ENCODE peak calls at places on chromosomes 4 and X, in five cellular contexts. One of them, this sample, is unnamed.
A peak's percentile ranks its signal among the peaks of the same experiment; 100 is the strongest.

GRCh38 chr4:27844359-27844758 is 983.7 kb downstream of the STIM2 start:
- DNase-seq in neural progenitor cell: no peak
- DNase-seq in testis: no peak
- DNase-seq in adrenal gland: no peak
- DNase-seq in CD8-positive, alpha-beta T cell: no peak
- DNase-seq in this sample: no peak

GRCh38 chr4:104752337-104752736 is 257.6 kb upstream of the CXXC4 start:
- DNase-seq in testis: no peak
- DNase-seq in CD8-positive, alpha-beta T cell: no peak
- DNase-seq in adrenal gland: no peak
- DNase-seq in neural progenitor cell: no peak
- DNase-seq in this sample: no peak

GRCh38 chr4:46946914-46947313 is 37.9 kb upstream of the COX7B2 start:
- DNase-seq in testis: no peak
- DNase-seq in adrenal gland: no peak
- DNase-seq in CD8-positive, alpha-beta T cell: no peak
- DNase-seq in neural progenitor cell: no peak
- DNase-seq in this sample: no peak

GRCh38 chr4:180942367-180942916 is 1300.8 kb upstream of the TENM3 start:
- DNase-seq in testis: no peak
- DNase-seq in CD8-positive, alpha-beta T cell: no peak
- DNase-seq in adrenal gland: no peak
- DNase-seq in neural progenitor cell: no peak
- DNase-seq in this sample: no peak

GRCh38 chr4:4259484-4260100 is 11.6 kb upstream of the TMEM128 start:
- DNase-seq in neural progenitor cell: no peak
- DNase-seq in CD8-positive, alpha-beta T cell: no peak
- DNase-seq in testis: no peak
- DNase-seq in adrenal gland: no peak
- DNase-seq in this sample: no peak

GRCh38 chr4:125801373-125801772 is 486.6 kb downstream of the FAT4 start:
- DNase-seq in neural progenitor cell: no peak
- DNase-seq in CD8-positive, alpha-beta T cell: no peak
- DNase-seq in testis: no peak
- DNase-seq in adrenal gland: no peak
- DNase-seq in this sample: no peak

GRCh38 chr4:119082661-119083060 is 53.0 kb upstream of the MYOZ2 start:
- DNase-seq in testis: no peak
- DNase-seq in CD8-positive, alpha-beta T cell: no peak
- DNase-seq in neural progenitor cell: no peak
- DNase-seq in adrenal gland: no peak
- DNase-seq in this sample: no peak

GRCh38 chr4:107824367-107825071 is at the start of gene SGMS2:
- DNase-seq in neural progenitor cell: peak; percentile 69
- DNase-seq in CD8-positive, alpha-beta T cell: peak; percentile 12
- DNase-seq in testis: peak; percentile 84
- DNase-seq in adrenal gland: peak; percentile 87
- DNase-seq in this sample: peak; percentile 91

GRCh38 chr4:97585274-97585673 is 558.0 kb downstream of the STPG2 start:
- DNase-seq in adrenal gland: no peak
- DNase-seq in neural progenitor cell: no peak
- DNase-seq in testis: no peak
- DNase-seq in CD8-positive, alpha-beta T cell: no peak
- DNase-seq in this sample: no peak

GRCh38 chr4:87442889-87443288 is 20.5 kb downstream of the NUDT9 start:
- DNase-seq in CD8-positive, alpha-beta T cell: no peak
- DNase-seq in testis: no peak
- DNase-seq in adrenal gland: no peak
- DNase-seq in neural progenitor cell: no peak
- DNase-seq in this sample: no peak

GRCh38 chrX:10112510-10112909 is 44.3 kb upstream of the CLCN4 start:
- DNase-seq in neural progenitor cell: no peak
- DNase-seq in adrenal gland: no peak
- DNase-seq in CD8-positive, alpha-beta T cell: no peak
- DNase-seq in testis: no peak
- DNase-seq in this sample: no peak

GRCh38 chr4:113003841-113004240 is 45.6 kb upstream of the ANK2 start:
- DNase-seq in adrenal gland: no peak
- DNase-seq in testis: no peak
- DNase-seq in neural progenitor cell: no peak
- DNase-seq in CD8-positive, alpha-beta T cell: no peak
- DNase-seq in this sample: no peak

GRCh38 chrX:57918750-57919436 is 8.6 kb upstream of the ZXDA start:
- DNase-seq in testis: no peak
- DNase-seq in neural progenitor cell: no peak
- DNase-seq in adrenal gland: no peak
- DNase-seq in CD8-positive, alpha-beta T cell: no peak
- DNase-seq in this sample: no peak

GRCh38 chr4:24470681-24471622 is 113.4 kb downstream of the DHX15 start:
- DNase-seq in testis: peak; percentile 37
- DNase-seq in neural progenitor cell: peak; percentile 68
- DNase-seq in CD8-positive, alpha-beta T cell: no peak
- DNase-seq in adrenal gland: peak; percentile 20
- DNase-seq in this sample: peak; percentile 67

GRCh38 chr4:176077561-176077960 is 11.9 kb downstream of the WDR17 start:
- DNase-seq in testis: no peak
- DNase-seq in neural progenitor cell: no peak
- DNase-seq in adrenal gland: no peak
- DNase-seq in CD8-positive, alpha-beta T cell: no peak
- DNase-seq in this sample: no peak

GRCh38 chr4:85486425-85487101 is 11.6 kb downstream of the ARHGAP24 start:
- DNase-seq in neural progenitor cell: no peak
- DNase-seq in adrenal gland: no peak
- DNase-seq in testis: no peak
- DNase-seq in CD8-positive, alpha-beta T cell: no peak
- DNase-seq in this sample: no peak

GRCh38 chr4:174521800-174522182 is 497 bp downstream of the HPGD start:
- DNase-seq in adrenal gland: no peak
- DNase-seq in CD8-positive, alpha-beta T cell: no peak
- DNase-seq in testis: peak; percentile 38
- DNase-seq in neural progenitor cell: peak; percentile 39
- DNase-seq in this sample: peak; percentile 52

GRCh38 chrX:28133763-28134162 is 152.5 kb upstream of the DCAF8L1 start:
- DNase-seq in adrenal gland: no peak
- DNase-seq in testis: no peak
- DNase-seq in CD8-positive, alpha-beta T cell: no peak
- DNase-seq in neural progenitor cell: no peak
- DNase-seq in this sample: no peak

GRCh38 chr4:176774852-176775251 is 17.9 kb downstream of the VEGFC start:
- DNase-seq in CD8-positive, alpha-beta T cell: no peak
- DNase-seq in neural progenitor cell: no peak
- DNase-seq in adrenal gland: no peak
- DNase-seq in testis: no peak
- DNase-seq in this sample: no peak

GRCh38 chrX:24387724-24388123 is 27.3 kb downstream of the SUPT20HL1 start:
- DNase-seq in testis: no peak
- DNase-seq in neural progenitor cell: no peak
- DNase-seq in adrenal gland: no peak
- DNase-seq in CD8-positive, alpha-beta T cell: no peak
- DNase-seq in this sample: no peak

GRCh38 chrX:11949291-11949690 is 189.0 kb upstream of the FRMPD4 start:
- DNase-seq in testis: no peak
- DNase-seq in adrenal gland: no peak
- DNase-seq in neural progenitor cell: no peak
- DNase-seq in CD8-positive, alpha-beta T cell: no peak
- DNase-seq in this sample: no peak

GRCh38 chr4:1628892-1629703 is 55.0 kb downstream of the FAM53A start:
- DNase-seq in testis: peak; percentile 76
- DNase-seq in CD8-positive, alpha-beta T cell: peak; percentile 75
- DNase-seq in neural progenitor cell: peak; percentile 81
- DNase-seq in adrenal gland: peak; percentile 65
- DNase-seq in this sample: peak; percentile 61

DNA sequence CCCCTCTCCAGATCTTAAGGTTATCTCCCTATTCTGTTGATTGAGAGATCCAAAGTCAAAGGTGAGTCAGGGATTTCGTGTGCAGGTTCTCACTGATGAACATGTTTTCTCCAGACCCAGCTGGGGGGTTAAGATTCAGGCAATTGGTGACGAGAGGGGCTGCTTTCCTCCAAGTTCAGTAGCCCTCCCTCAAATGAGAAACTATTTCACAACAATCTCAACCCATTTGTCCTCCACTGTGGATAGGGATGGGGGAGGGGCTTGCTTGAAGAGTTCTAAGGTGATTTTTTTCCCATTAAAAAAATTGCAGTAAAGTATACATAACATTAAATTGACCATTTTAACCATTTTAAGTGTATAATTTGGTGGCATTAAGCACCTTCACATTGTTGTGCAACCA is 175.7 kb downstream of the SHROOM3 start:
- DNase-seq in neural progenitor cell: no peak
- DNase-seq in CD8-positive, alpha-beta T cell: no peak
- DNase-seq in adrenal gland: no peak
- DNase-seq in testis: no peak
- DNase-seq in this sample: no peak
- H3K4me1 ChIP-seq in neural progenitor cell: peaks cover 42% of the 10 kb centered on the region
- H3K4me1 ChIP-seq in CD8-positive, alpha-beta T cell: no peaks in the 10 kb centered on the region
- H3K4me1 ChIP-seq in adrenal gland: peaks cover 12% of the 10 kb centered on the region
- H3K4me1 ChIP-seq in testis: no peaks in the 10 kb centered on the region
- H3K4me1 ChIP-seq in this sample: no peaks in the 10 kb centered on the region

GRCh38 chr4:123403205-123403604 is 6.6 kb downstream of the SPRY1 start:
- DNase-seq in neural progenitor cell: no peak
- DNase-seq in testis: no peak
- DNase-seq in CD8-positive, alpha-beta T cell: no peak
- DNase-seq in adrenal gland: no peak
- DNase-seq in this sample: no peak

GRCh38 chr4:123398803-123399637 is 2.4 kb downstream of the SPRY1 start:
- DNase-seq in testis: peak; percentile 82
- DNase-seq in CD8-positive, alpha-beta T cell: peak; percentile 35
- DNase-seq in adrenal gland: peak; percentile 49
- DNase-seq in neural progenitor cell: peak; percentile 79
- DNase-seq in this sample: peak; percentile 84

GRCh38 chr4:123399638-123400358 is 3.2 kb downstream of the SPRY1 start:
- DNase-seq in testis: peak; percentile 34
- DNase-seq in neural progenitor cell: peak; percentile 18
- DNase-seq in CD8-positive, alpha-beta T cell: no peak
- DNase-seq in adrenal gland: no peak
- DNase-seq in this sample: peak; percentile 37

GRCh38 chr4:123398151-123398802 is 1.7 kb downstream of the SPRY1 start:
- DNase-seq in adrenal gland: peak; percentile 74
- DNase-seq in CD8-positive, alpha-beta T cell: peak; percentile 54
- DNase-seq in neural progenitor cell: peak; percentile 90
- DNase-seq in testis: peak; percentile 68
- DNase-seq in this sample: peak; percentile 89

DNA sequence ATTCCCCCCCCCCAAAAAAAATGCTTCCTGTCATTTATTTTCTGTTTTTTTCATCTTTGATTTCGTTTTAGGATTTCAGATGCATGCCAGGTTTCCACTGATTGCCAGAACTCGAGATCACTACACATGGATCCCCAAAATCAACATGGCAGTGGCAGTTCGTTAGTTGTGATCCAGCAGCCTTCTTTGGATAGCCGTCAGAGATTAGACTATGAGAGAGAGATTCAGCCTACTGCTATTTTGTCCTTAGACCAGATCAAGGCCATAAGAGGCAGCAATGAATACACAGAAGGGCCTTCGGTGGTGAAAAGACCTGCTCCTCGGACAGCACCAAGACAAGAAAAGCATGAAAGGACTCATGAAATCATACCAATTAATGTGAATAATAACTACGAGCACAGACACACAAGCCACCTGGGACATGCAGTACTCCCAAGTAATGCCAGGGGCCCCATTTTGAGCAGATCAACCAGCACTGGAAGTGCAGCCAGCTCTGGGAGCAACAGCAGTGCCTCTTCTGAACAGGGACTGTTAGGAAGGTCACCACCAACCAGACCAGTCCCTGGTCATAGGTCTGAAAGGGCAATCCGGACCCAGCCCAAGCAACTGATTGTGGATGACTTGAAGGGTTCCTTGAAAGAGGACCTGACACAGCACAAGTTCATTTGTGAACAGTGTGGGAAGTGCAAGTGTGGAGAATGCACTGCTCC is 5.0 kb downstream of the SPRY1 start:
- DNase-seq in adrenal gland: no peak
- DNase-seq in neural progenitor cell: no peak
- DNase-seq in CD8-positive, alpha-beta T cell: no peak
- DNase-seq in testis: no peak
- DNase-seq in this sample: peak; percentile 72
- H3K4me1 ChIP-seq in adrenal gland: peaks cover 13% of the 10 kb centered on the region
- H3K4me1 ChIP-seq in neural progenitor cell: peaks cover 65% of the 10 kb centered on the region
- H3K4me1 ChIP-seq in CD8-positive, alpha-beta T cell: peaks cover 9% of the 10 kb centered on the region
- H3K4me1 ChIP-seq in testis: no peaks in the 10 kb centered on the region
- H3K4me1 ChIP-seq in this sample: peaks cover 43% of the 10 kb centered on the region

DNA sequence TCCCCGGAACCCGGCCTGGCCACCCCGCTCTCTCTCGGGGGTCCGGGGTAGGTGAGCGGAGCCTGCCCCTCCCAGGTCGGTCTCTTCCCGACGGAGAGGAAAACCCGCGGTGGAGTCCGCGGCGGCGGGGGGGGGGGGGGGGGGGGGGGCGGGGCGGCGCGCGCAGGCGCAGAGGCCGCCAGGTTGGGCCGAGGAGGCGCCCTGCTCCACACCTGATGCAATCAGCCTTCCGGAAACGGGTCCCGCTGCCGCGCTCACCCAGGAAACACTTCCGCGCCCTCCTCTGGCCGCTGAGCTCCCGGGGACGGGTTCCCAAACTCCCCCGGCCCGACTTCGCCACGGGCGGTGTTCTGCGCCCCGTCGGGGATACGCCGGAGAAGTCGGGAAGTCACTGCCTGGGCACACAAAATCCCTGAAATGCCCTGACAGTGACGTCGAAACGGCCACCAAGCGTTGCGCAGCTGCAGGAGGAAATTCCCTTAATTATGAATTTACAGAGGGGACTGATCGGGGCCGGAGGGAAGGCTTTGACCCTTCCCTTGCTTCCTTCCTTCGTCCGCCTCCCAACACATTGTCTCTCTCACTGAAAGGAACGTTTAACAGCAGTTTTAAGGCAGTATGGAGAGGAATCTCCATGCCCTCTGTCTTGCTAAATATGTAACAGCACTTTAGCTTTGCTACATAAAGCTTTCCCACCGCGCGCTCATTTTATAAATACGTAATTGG is 2.1 kb upstream of the APBB2 start:
- DNase-seq in neural progenitor cell: peak; percentile 78
- DNase-seq in testis: peak; percentile 83
- DNase-seq in CD8-positive, alpha-beta T cell: peak; percentile 36
- DNase-seq in adrenal gland: peak; percentile 73
- DNase-seq in this sample: peak; percentile 81
- H3K4me1 ChIP-seq in neural progenitor cell: peaks cover 10% of the 10 kb centered on the region
- H3K4me1 ChIP-seq in testis: no peaks in the 10 kb centered on the region
- H3K4me1 ChIP-seq in CD8-positive, alpha-beta T cell: no peaks in the 10 kb centered on the region
- H3K4me1 ChIP-seq in adrenal gland: peaks cover 30% of the 10 kb centered on the region
- H3K4me1 ChIP-seq in this sample: peaks cover 4% of the 10 kb centered on the region

GRCh38 chr4:140092094-140092820 is 61.7 kb downstream of the MAML3 start:
- DNase-seq in CD8-positive, alpha-beta T cell: no peak
- DNase-seq in testis: peak; percentile 57
- DNase-seq in neural progenitor cell: peak; percentile 96
- DNase-seq in adrenal gland: peak; percentile 60
- DNase-seq in this sample: peak; percentile 27

GRCh38 chr4:140096921-140097320 is 57.1 kb downstream of the MAML3 start:
- DNase-seq in CD8-positive, alpha-beta T cell: no peak
- DNase-seq in testis: no peak
- DNase-seq in neural progenitor cell: no peak
- DNase-seq in adrenal gland: no peak
- DNase-seq in this sample: no peak

GRCh38 chr4:140095694-140096482 is 58.1 kb downstream of the MAML3 start:
- DNase-seq in CD8-positive, alpha-beta T cell: peak; percentile 31
- DNase-seq in testis: no peak
- DNase-seq in adrenal gland: peak; percentile 72
- DNase-seq in neural progenitor cell: no peak
- DNase-seq in this sample: peak; percentile 26

GRCh38 chr4:140096483-140096861 is 57.5 kb downstream of the MAML3 start:
- DNase-seq in adrenal gland: no peak
- DNase-seq in neural progenitor cell: no peak
- DNase-seq in testis: no peak
- DNase-seq in CD8-positive, alpha-beta T cell: no peak
- DNase-seq in this sample: no peak

GRCh38 chr4:140094701-140095420 is 59.1 kb downstream of the MAML3 start:
- DNase-seq in testis: peak; percentile 81
- DNase-seq in adrenal gland: peak; percentile 86
- DNase-seq in CD8-positive, alpha-beta T cell: peak; percentile 47
- DNase-seq in neural progenitor cell: no peak
- DNase-seq in this sample: peak; percentile 61
- H3K4me1 ChIP-seq in testis: peaks cover 52% of the 10 kb centered on the region
- H3K4me1 ChIP-seq in adrenal gland: peaks cover 96% of the 10 kb centered on the region
- H3K4me1 ChIP-seq in CD8-positive, alpha-beta T cell: peaks cover 47% of the 10 kb centered on the region
- H3K4me1 ChIP-seq in neural progenitor cell: peaks cover 34% of the 10 kb centered on the region
- H3K4me1 ChIP-seq in this sample: peaks cover 58% of the 10 kb centered on the region